ENCODE peak calls at places on chromosomes 3 and 15, in four cellular contexts. K is dorsolateral prefrontal cortex, Z is fibroblast of pulmonary artery, M is MV-4-11. F is an unnamed sample.

GRCh38 chr15:55999635-56000034 is 6.2 kb upstream of the NEDD4 start:
- DNase-seq in K (no peak), Z (no peak), M (no peak), F (no peak)

GRCh38 chr15:40281057-40281850 is 1.6 kb downstream of the ANKRD63 start:
- DNase-seq in K (no peak), Z (no peak), M (no peak), F (no peak)

GRCh38 chr3:161215186-161215585 is 5.9 kb upstream of the NMD3 start:
- DNase-seq in K (no peak), Z (no peak), M (no peak), F (no peak)

GRCh38 chr3:158531334-158531733 is 39.7 kb upstream of the MLF1 start:
- DNase-seq in K (no peak), Z (no peak), M (no peak), F (no peak)

GRCh38 chr15:73952913-73953750 is 26.9 kb downstream of the LOXL1 start:
- DNase-seq in K (no peak), Z (no peak), M (no peak), F (no peak)

GRCh38 chr3:48413086-48413485 is 16.8 kb downstream of the PLXNB1 start:
- DNase-seq in K (no peak), Z (no peak), M (no peak), F (no peak)

GRCh38 chr3:66028457-66028856 is 10.3 kb downstream of the MAGI1 start:
- DNase-seq in K (no peak), Z (no peak), M (no peak), F (no peak)

GRCh38 chr15:48059786-48060185 is 61.0 kb upstream of the SLC24A5 start:
- DNase-seq in K (no peak), Z (peak; percentile 39), M (no peak), F (no peak)

GRCh38 chr15:98896002-98896721 is 111.4 kb downstream of the PGPEP1L start:
- DNase-seq in K (no peak), Z (peak; percentile 82), M (no peak), F (peak; percentile 90)

GRCh38 chr3:124263168-124263567 is 271.2 kb upstream of the ROPN1 start:
- DNase-seq in K (no peak), Z (peak; percentile 95), M (peak; percentile 50), F (peak; percentile 88)

GRCh38 chr3:15211934-15212333 is 5.9 kb downstream of the CAPN7 start:
- DNase-seq in K (no peak), Z (no peak), M (no peak), F (no peak)

GRCh38 chr3:38473229-38473628 is 19.5 kb downstream of the ACVR2B start:
- DNase-seq in K (no peak), Z (no peak), M (no peak), F (peak; percentile 10)

GRCh38 chr3:8450618-8451017 is 51.0 kb upstream of the LMCD1 start:
- DNase-seq in K (no peak), Z (peak; percentile 16), M (no peak), F (no peak)

GRCh38 chr15:68447976-68448755 is 16.2 kb upstream of the ITGA11 start:
- DNase-seq in K (no peak), Z (no peak), M (no peak), F (no peak)

GRCh38 chr3:31106912-31107311 is 212.5 kb upstream of the GADL1 start:
- DNase-seq in K (no peak), Z (no peak), M (peak; percentile 40), F (no peak)

GRCh38 chr3:154122096-154122911 is 1.1 kb downstream of the ARHGEF26 start:
- DNase-seq in K (no peak), Z (no peak), M (no peak), F (peak; percentile 13)

GRCh38 chr3:184176377-184177330 is 2.0 kb downstream of the AP2M1 start:
- DNase-seq in K (peak; percentile 76), Z (peak; percentile 94), M (peak; percentile 83), F (peak; percentile 98)

GRCh38 chr3:181311186-181311585 is 321.6 kb upstream of the DNAJC19 start:
- DNase-seq in K (no peak), Z (no peak), M (no peak), F (no peak)

GRCh38 chr3:144273611-144274010 is 302.0 kb downstream of the DIPK2A start:
- DNase-seq in K (no peak), Z (peak; percentile 20), M (no peak), F (peak; percentile 5)

GRCh38 chr3:377158-377561 is 180.6 kb downstream of the CHL1 start:
- DNase-seq in K (no peak), Z (peak; percentile 18), M (peak; percentile 2), F (peak; percentile 25)

GRCh38 chr15:59140422-59141226 is 35.7 kb downstream of the CCNB2 start:
- DNase-seq in K (no peak), Z (no peak), M (no peak), F (no peak)

GRCh38 chr3:141486416-141486734 is 452 bp upstream of the RASA2 start:
- DNase-seq in K (no peak), Z (no peak), M (no peak), F (no peak)

GRCh38 chr15:38050529-38050928 is 116.1 kb downstream of the TMCO5A start:
- DNase-seq in K (no peak), Z (peak; percentile 82), M (peak; percentile 11), F (peak; percentile 86)

GRCh38 chr15:66422347-66422746 is 35.6 kb downstream of the MAP2K1 start:
- DNase-seq in K (no peak), Z (no peak), M (no peak), F (no peak)

GRCh38 chr15:31273258-31273941 is 53.2 kb upstream of the KLF13 start:
- DNase-seq in K (no peak), Z (no peak), M (peak; percentile 21), F (no peak)

GRCh38 chr3:79019137-79019923 is 748.5 kb downstream of the ROBO1 start:
- DNase-seq in K (peak; percentile 90), Z (peak; percentile 94), M (peak; percentile 45), F (peak; percentile 95)

GRCh38 chr3:126390751-126391150 is 4.0 kb upstream of the CFAP100 start:
- DNase-seq in K (no peak), Z (no peak), M (no peak), F (no peak)